ENCODE peak calls at places on chromosomes 11 and 22, in ten cellular contexts. C is neural crest cell, S is fibroblast of pulmonary artery, B is AG10803, D is cardiac muscle cell, N is B cell, F is BJ, V is Panc1, A is choroid plexus epithelial cell, E is AG09319. L is an unnamed sample.
A peak's percentile ranks its signal among the peaks of the same experiment; 100 is the strongest.

GRCh38 chr22:32920734-32921133 is 119.2 kb downstream of the TIMP3 start:
- DNase-seq in C (no peak), D (no peak), N (no peak), B (no peak), V (no peak), E (no peak), F (no peak), A (no peak), S (peak; percentile 8), L (no peak)

GRCh38 chr11:25981998-25982397 is 349.9 kb upstream of the ANO3 start:
- DNase-seq in A (peak; percentile 89), E (peak; percentile 52), N (peak; percentile 71), B (peak; percentile 73), D (peak; percentile 87), V (peak; percentile 24), S (peak; percentile 88), F (peak; percentile 16), C (peak; percentile 32), L (no peak)

GRCh38 chr22:36065775-36066544 is 37.3 kb upstream of the RBFOX2 start:
- DNase-seq in C (peak; percentile 89), N (peak; percentile 76), F (peak; percentile 64), D (peak; percentile 97), A (peak; percentile 93), B (peak; percentile 96), E (peak; percentile 93), S (peak; percentile 95), V (peak; percentile 48), L (peak; percentile 83)

GRCh38 chr11:10480026-10480425 is 25.0 kb downstream of the AMPD3 start:
- DNase-seq in S (no peak), V (no peak), B (no peak), N (no peak), E (no peak), F (no peak), A (no peak), D (no peak), C (no peak), L (no peak)

GRCh38 chr11:1220941-1221721 is 1.7 kb upstream of the MUC5B start:
- DNase-seq in D (no peak), V (no peak), B (no peak), C (no peak), N (no peak), F (no peak), A (no peak), E (no peak), S (no peak), L (no peak)

GRCh38 chr22:20776624-20777405 is 2.9 kb downstream of the SERPIND1 start:
- DNase-seq in B (no peak), V (no peak), N (no peak), A (no peak), S (no peak), E (no peak), F (no peak), D (no peak), C (no peak), L (no peak)

GRCh38 chr22:20249797-20250354 is 18.2 kb downstream of the RTN4R start:
- DNase-seq in B (peak; percentile 50), C (no peak), A (peak; percentile 46), E (no peak), V (no peak), N (no peak), F (no peak), S (peak; percentile 57), D (peak; percentile 59), L (no peak)

GRCh38 chr11:70948855-70949551 is 303.4 kb downstream of the SHANK2 start:
- DNase-seq in F (no peak), A (no peak), N (no peak), E (no peak), D (no peak), C (no peak), B (no peak), V (no peak), S (no peak), L (no peak)

GRCh38 chr11:127866109-127866508 is 721.2 kb downstream of the ETS1 start:
- DNase-seq in D (no peak), B (no peak), S (no peak), A (no peak), V (no peak), N (no peak), C (no peak), E (no peak), F (no peak), L (no peak)

DNA sequence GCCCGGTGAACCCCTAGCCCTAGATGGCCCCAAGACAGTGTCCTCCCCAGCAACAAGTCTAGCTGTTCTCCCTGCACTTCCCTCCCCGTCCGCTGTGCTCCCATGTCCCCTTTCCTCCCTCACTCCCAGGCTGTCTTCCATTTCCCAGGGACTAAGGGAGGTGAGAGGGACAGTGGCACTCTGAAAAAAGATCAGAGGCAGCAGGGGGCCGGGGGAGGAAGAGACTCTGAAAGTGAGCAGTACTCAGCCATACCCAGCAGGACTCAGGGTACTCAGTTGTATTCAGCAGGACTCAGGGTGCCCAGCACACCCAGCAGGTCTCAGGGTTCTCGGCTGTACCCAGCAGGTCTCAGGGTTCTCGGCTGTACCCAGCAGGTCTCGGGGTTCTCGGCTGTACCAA is 48.4 kb upstream of the THY1 start:
- DNase-seq in A (no peak), F (no peak), E (no peak), V (no peak), N (no peak), B (no peak), D (no peak), C (no peak), S (no peak), L (no peak)
- TF ChIP-seq CTCF in A (no peak), F (no peak), E (no peak), V (no peak), N (no peak), B (peak; percentile 17), D (no peak), C (no peak), S (no peak), L (no peak)

GRCh38 chr11:67275606-67276409 is 9.5 kb downstream of the GRK2 start:
- DNase-seq in A (no peak), E (no peak), D (no peak), S (no peak), C (no peak), F (no peak), N (no peak), V (no peak), B (no peak), L (no peak)
- TF ChIP-seq CTCF in A (no peak), E (no peak), D (no peak), S (no peak), C (no peak), F (no peak), N (no peak), V (no peak), B (no peak), L (no peak)

GRCh38 chr11:66344550-66345315 is at the start of gene BRMS1:
- DNase-seq in S (peak; percentile 98), A (peak; percentile 98), C (peak; percentile 92), D (peak; percentile 98), N (peak; percentile 96), V (peak; percentile 91), B (peak; percentile 96), F (peak; percentile 80), E (peak; percentile 88), L (peak; percentile 89)
- TF ChIP-seq CTCF in S (no peak), A (peak; percentile 24), C (peak; percentile 15), D (no peak), N (peak; percentile 16), V (no peak), B (peak; percentile 26), F (peak; percentile 33), E (peak; percentile 2), L (peak; percentile 26)

GRCh38 chr11:82174610-82175009 is 559.1 kb downstream of the FAM181B start:
- DNase-seq in E (no peak), D (no peak), A (peak; percentile 0), N (no peak), C (no peak), V (no peak), B (no peak), F (no peak), S (no peak), L (no peak)
- TF ChIP-seq CTCF in E (no peak), D (no peak), A (peak; percentile 29), N (no peak), C (peak; percentile 60), V (peak; percentile 27), B (no peak), F (no peak), S (no peak), L (peak; percentile 42)

DNA sequence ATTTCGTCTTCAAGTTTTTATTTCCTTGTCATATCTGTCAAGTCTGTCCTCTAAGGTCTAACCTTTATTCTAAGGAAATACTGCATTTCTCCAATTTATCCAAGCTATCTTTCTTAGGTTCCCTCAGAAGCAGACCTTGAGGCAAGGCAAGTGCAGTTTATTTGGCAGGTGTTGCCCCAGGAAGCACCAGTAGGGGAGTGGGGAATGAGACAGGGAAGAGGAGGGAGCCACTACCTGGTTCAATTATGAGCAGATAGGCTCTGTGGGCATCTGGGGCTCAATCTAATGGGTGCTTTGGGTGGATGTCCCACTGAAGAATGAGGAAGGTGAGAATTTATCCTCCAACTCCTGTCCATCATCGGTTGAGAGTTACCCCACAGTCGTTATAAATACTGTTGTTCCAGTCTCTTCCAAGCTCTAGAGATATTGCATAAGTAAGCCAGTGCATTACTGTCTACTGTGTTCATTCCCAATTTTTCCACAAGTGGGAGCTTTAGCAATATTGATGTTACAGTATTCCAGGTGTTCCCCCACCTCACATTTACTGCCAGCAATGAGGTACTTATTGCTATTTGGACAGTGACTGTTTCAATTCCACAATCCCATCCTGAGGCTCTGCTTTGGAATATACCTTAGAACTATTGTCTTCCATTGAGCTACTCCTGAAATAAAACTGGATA is 154.9 kb upstream of the CEP126 start:
- DNase-seq in C (no peak), S (peak; percentile 7), F (no peak), A (peak; percentile 8), N (no peak), B (no peak), E (no peak), V (no peak), D (no peak), L (no peak)
- TF ChIP-seq CTCF in C (no peak), S (peak; percentile 23), F (peak; percentile 47), A (peak; percentile 21), N (no peak), B (peak; percentile 33), E (peak; percentile 39), V (peak; percentile 63), D (peak; percentile 15), L (no peak)

GRCh38 chr11:64148917-64149617 is 16.8 kb downstream of the MACROD1 start:
- DNase-seq in C (no peak), B (no peak), S (no peak), F (no peak), V (no peak), E (no peak), D (no peak), A (no peak), N (no peak), L (no peak)
- TF ChIP-seq CTCF in C (peak; percentile 45), B (no peak), S (no peak), F (no peak), V (peak; percentile 75), E (no peak), D (no peak), A (no peak), N (peak; percentile 44), L (no peak)

GRCh38 chr11:198236-198806 is 5.4 kb downstream of the SCGB1C1 start:
- DNase-seq in E (no peak), S (no peak), F (no peak), C (no peak), N (no peak), V (no peak), A (no peak), D (no peak), B (no peak), L (no peak)
- TF ChIP-seq CTCF in E (no peak), S (no peak), F (no peak), C (no peak), N (no peak), V (no peak), A (no peak), D (no peak), B (no peak), L (no peak)

L was measured in progenitor cell of endocrine pancreas.